ENCODE peak calls at places on chromosome 21, in eight cellular contexts. A is GM23248, D is prostate gland, O is foreskin fibroblast, N is AG09309, M is pancreas, Z is PC-3, S is astrocyte of the spinal cord. I is an unnamed sample.

GRCh38 chr21:39033878-39034589 is 149.2 kb downstream of the PSMG1 start:
- DNase-seq in A (no peak), D (peak), O (no peak), N (no peak), M (no peak), Z (no peak), S (peak), I (no peak)

GRCh38 chr21:17931080-17931479 is 111.9 kb upstream of the C21orf91 start:
- DNase-seq in A (no peak), D (no peak), O (no peak), N (no peak), M (no peak), Z (peak), S (no peak), I (no peak)

GRCh38 chr21:31349208-31349607 is 5.1 kb upstream of the TIAM1 start:
- DNase-seq in A (no peak), D (no peak), O (no peak), N (no peak), M (no peak), Z (no peak), S (no peak), I (no peak)

GRCh38 chr21:26719750-26720149 is 125.5 kb downstream of the ADAMTS1 start:
- DNase-seq in A (no peak), D (no peak), O (no peak), N (no peak), M (no peak), Z (no peak), S (peak), I (no peak)

GRCh38 chr21:27329255-27329851 is 362.5 kb upstream of the ADAMTS5 start:
- DNase-seq in A (no peak), D (no peak), O (peak), N (no peak), M (no peak), Z (peak), S (peak), I (no peak)

GRCh38 chr21:28473530-28474225 is 519.0 kb downstream of the LTN1 start:
- DNase-seq in A (peak), D (no peak), O (peak), N (peak), M (no peak), Z (no peak), S (no peak), I (no peak)

GRCh38 chr21:25885880-25886279 is 151.1 kb downstream of the GABPA start:
- DNase-seq in A (no peak), D (no peak), O (no peak), N (no peak), M (no peak), Z (peak), S (no peak), I (no peak)

GRCh38 chr21:17612023-17612564 is 607 bp downstream of the BTG3 start:
- DNase-seq in A (peak), D (peak), O (no peak), N (no peak), M (peak), Z (no peak), S (no peak), I (no peak)

GRCh38 chr21:44558695-44559094 is at the start of gene KRTAP10-3:
- DNase-seq in A (no peak), D (no peak), O (no peak), N (no peak), M (no peak), Z (no peak), S (no peak), I (no peak)

GRCh38 chr21:38330671-38331070 is 73.9 kb downstream of the KCNJ15 start:
- DNase-seq in A (no peak), D (no peak), O (no peak), N (no peak), M (no peak), Z (no peak), S (no peak), I (no peak)

GRCh38 chr21:26686278-26686677 is 113.2 kb upstream of the CYYR1 start:
- DNase-seq in A (peak), D (no peak), O (no peak), N (no peak), M (no peak), Z (peak), S (peak), I (no peak)

GRCh38 chr21:37535130-37535529 is 168.6 kb downstream of the DYRK1A start:
- DNase-seq in A (no peak), D (no peak), O (no peak), N (no peak), M (no peak), Z (no peak), S (no peak), I (no peak)

GRCh38 chr21:39527664-39528381 is 76.1 kb downstream of the SH3BGR start:
- DNase-seq in A (peak), D (peak), O (no peak), N (no peak), M (peak), Z (no peak), S (no peak), I (no peak)

GRCh38 chr21:46203203-46203600 is 18.9 kb upstream of the SPATC1L start:
- DNase-seq in A (no peak), D (no peak), O (no peak), N (no peak), M (no peak), Z (no peak), S (no peak), I (no peak)

GRCh38 chr21:35988396-35989140 is 71.8 kb downstream of the SETD4 start:
- DNase-seq in A (no peak), D (no peak), O (no peak), N (no peak), M (no peak), Z (no peak), S (no peak), I (no peak)

GRCh38 chr21:45308211-45309068 is 20.7 kb upstream of the POFUT2 start:
- DNase-seq in A (no peak), D (no peak), O (no peak), N (no peak), M (no peak), Z (no peak), S (peak), I (no peak)

GRCh38 chr21:31543191-31543590 is 116.3 kb upstream of the SOD1 start:
- DNase-seq in A (no peak), D (peak), O (no peak), N (peak), M (no peak), Z (no peak), S (peak), I (no peak)

GRCh38 chr21:25735895-25736597 is 1.3 kb downstream of the GABPA start:
- DNase-seq in A (peak), D (no peak), O (peak), N (no peak), M (no peak), Z (peak), S (peak), I (no peak)

GRCh38 chr21:37407719-37408455 is 41.3 kb downstream of the DYRK1A start:
- DNase-seq in A (peak), D (no peak), O (no peak), N (no peak), M (no peak), Z (no peak), S (peak), I (peak)

GRCh38 chr21:38478782-38479181 is 19.5 kb downstream of the ERG start:
- DNase-seq in A (peak), D (no peak), O (no peak), N (peak), M (no peak), Z (no peak), S (no peak), I (no peak)

GRCh38 chr21:36218691-36219090 is 62.1 kb downstream of the DOP1B start:
- DNase-seq in A (no peak), D (no peak), O (no peak), N (no peak), M (no peak), Z (no peak), S (no peak), I (no peak)

GRCh38 chr21:46111857-46112730 is 14.2 kb downstream of the COL6A2 start:
- DNase-seq in A (no peak), D (no peak), O (no peak), N (no peak), M (peak), Z (no peak), S (no peak), I (no peak)

GRCh38 chr21:46124083-46124925 is 26.4 kb downstream of the COL6A2 start:
- DNase-seq in A (no peak), D (no peak), O (no peak), N (no peak), M (peak), Z (no peak), S (no peak), I (no peak)

GRCh38 chr21:39956586-39956985 is 89.3 kb downstream of the PCP4 start:
- DNase-seq in A (no peak), D (no peak), O (no peak), N (no peak), M (no peak), Z (no peak), S (no peak), I (no peak)

GRCh38 chr21:22573834-22574233 is 1575.6 kb downstream of the NCAM2 start:
- DNase-seq in A (no peak), D (no peak), O (no peak), N (no peak), M (no peak), Z (no peak), S (no peak), I (no peak)

GRCh38 chr21:32351428-32351827 is 41.4 kb downstream of the URB1 start:
- DNase-seq in A (no peak), D (peak), O (no peak), N (no peak), M (no peak), Z (peak), S (no peak), I (no peak)

GRCh38 chr21:43287974-43288755 is 119.4 kb downstream of the CRYAA start:
- DNase-seq in A (no peak), D (peak), O (no peak), N (no peak), M (no peak), Z (peak), S (no peak), I (no peak)
- H3K4me3 ChIP-seq in A (no peak), D (no peak), O (no peak), N (no peak), M (no peak), Z (peak), S (no peak), I (no peak)

GRCh38 chr21:33949516-33950424 is 34.2 kb upstream of the ATP5PO start:
- DNase-seq in A (no peak), D (no peak), O (no peak), N (no peak), M (no peak), Z (no peak), S (no peak), I (peak)
- H3K4me3 ChIP-seq in A (no peak), D (no peak), O (no peak), N (no peak), M (no peak), Z (no peak), S (no peak), I (peak)

DNA sequence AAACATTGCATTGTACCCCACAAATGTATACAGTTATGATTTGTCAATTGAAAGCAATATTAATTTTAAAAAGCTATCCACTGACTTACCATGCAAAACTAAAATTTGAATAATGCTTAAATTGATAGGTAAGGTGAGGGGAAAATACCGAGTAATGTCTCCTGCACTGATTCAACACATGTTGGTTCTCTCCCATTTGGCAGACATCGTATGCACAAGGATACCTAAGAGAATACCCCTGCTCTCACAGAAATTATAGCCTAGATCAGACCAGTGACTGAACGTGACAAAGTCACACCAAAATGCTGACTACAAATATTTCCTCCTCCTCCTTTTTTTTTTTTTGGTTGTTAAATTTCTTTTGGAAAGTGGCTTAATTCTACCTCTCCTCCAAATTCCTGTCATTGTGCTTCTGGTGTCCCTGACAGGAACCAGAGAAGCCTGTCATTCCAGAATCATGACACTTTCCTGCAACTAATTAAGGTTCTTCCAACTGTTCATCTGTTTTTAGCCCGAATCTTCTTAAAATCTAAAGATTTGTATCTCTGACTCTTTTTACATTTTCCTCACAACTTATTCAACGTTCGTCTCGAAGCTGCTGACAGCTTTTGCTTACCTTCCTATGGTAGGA is 58.1 kb upstream of the KCNE2 start:
- DNase-seq in A (no peak), D (no peak), O (no peak), N (no peak), M (no peak), Z (no peak), S (no peak), I (no peak)
- H3K4me3 ChIP-seq in A (no peak), D (no peak), O (no peak), N (no peak), M (no peak), Z (no peak), S (no peak), I (no peak)

DNA sequence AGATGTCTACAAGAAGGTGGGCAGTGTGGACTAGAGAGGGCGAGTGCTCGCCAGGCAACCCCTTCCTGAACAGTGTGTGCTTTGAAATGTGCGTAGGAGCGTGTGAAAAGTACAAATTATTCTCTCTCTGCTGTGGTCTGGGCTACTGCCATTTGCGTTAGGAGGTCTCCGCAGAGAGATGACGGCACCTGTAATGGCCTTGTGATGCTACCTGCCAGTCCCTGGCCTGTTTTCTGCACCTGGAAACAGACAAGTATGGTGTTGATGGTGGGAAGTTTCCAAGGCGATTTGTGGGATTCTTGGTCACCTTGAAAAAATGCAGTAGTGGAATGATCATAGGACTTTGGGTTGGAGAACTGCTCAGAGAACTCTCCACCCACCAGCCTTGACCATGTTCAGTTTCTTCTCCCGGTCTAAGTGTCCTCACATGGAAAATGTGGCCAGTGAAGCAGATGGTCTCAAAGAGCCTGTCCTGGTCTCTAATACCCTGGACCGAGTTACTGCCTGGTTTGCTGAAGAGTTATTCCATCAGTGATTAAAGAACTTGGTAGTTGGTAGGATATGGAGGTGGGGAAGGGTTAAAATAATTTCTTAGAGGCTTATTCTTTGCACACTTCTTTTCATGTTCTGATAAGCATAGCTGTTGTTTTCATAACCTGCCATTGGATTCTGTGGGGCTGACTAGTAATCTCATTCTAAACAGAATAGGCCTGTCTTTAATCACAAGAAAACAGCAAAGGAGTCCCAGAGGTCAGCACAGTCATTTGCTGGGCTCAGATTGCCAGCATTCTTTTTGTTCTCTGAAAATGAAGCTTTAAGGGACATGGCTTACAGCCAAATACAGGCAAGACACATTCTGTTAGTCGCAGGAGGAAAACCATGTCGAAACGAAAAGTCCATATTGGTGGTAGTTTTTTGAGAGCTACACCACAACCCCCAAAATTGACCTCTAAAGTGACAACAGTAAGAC is 74.7 kb downstream of the MRPS6 start:
- DNase-seq in A (peak), D (no peak), O (peak), N (no peak), M (no peak), Z (no peak), S (peak), I (no peak)
- H3K4me3 ChIP-seq in A (no peak), D (no peak), O (no peak), N (no peak), M (no peak), Z (no peak), S (no peak), I (no peak)

DNA sequence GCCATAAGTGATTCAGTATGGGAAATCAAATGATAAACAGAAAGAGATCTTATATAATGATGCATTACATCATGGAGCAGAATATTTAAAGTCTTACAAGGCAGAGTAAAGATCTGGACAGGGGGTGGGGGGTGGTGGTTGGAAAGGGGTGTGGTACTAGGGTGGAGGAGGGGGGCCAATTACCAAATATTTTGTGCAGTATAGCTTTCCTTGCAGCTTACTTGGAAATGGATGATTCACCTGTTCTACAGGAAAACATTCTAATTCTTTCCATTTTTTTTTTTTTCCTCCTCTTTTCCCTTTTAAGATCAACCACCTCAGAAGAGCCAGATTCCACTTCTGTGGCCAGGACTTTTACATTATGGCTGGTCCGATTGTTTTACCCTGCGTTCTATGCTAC is 859.3 kb downstream of the USP25 start:
- DNase-seq in A (peak), D (no peak), O (no peak), N (no peak), M (no peak), Z (no peak), S (no peak), I (no peak)
- H3K4me3 ChIP-seq in A (peak), D (no peak), O (peak), N (peak), M (no peak), Z (no peak), S (no peak), I (no peak)

GRCh38 chr21:15455819-15456462 is 273.8 kb upstream of the USP25 start:
- DNase-seq in A (no peak), D (no peak), O (no peak), N (no peak), M (no peak), Z (no peak), S (no peak), I (no peak)
- H3K4me3 ChIP-seq in A (no peak), D (no peak), O (no peak), N (no peak), M (no peak), Z (no peak), S (no peak), I (no peak)

DNA sequence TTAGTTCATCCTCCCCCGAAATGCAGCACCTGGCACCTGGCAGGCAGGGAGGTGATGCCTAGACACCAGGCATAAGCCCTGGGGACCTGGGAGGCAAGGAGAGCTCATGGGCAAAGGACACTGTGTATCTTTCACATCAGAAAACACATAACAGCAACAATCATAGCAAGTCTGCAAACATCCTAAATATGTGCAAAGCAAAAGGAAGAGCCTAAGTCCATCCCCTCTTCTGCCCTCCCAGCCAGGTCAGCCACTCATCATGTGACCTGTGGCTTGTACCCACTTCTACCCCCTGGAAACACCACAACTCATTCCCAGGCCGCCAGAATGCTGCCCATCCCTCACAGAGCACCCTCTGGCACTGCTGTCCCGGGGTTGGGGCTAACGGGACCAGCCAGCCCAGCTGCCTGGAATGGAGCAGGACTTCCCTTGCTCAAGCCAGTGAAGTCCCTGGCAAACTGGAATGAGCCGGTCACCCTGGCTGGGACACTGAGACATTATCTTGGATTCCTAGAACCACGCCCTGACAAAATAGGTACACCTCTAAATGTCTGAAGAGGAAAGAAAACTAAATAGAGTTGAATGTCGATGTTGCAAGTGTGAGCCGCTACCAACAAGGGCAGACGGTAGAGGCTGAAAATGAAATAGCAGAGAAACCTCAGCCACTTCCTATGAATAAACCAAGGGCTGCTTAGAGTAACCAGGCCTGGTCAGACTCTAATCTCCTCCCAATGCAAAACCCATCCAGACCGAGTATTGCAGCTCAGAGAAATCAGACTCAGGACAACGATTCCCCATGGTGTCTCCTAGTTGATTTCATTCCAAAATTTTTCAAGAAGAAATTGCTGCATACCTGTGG is 29.4 kb downstream of the TMPRSS2 start:
- DNase-seq in A (no peak), D (no peak), O (no peak), N (no peak), M (no peak), Z (no peak), S (no peak), I (no peak)
- H3K4me3 ChIP-seq in A (no peak), D (no peak), O (no peak), N (no peak), M (no peak), Z (no peak), S (no peak), I (no peak)

I was measured in GM12864.